ENCODE peak calls at places on chromosomes 3 and 15, in ten cellular contexts. One of them, this sample, is unnamed. For H3K4me1, the result is how much of the 10 kb centered on the place peaks cover.

GRCh38 chr3:52237659-52238172 is 1.2 kb downstream of the TWF2 start:
- DNase-seq in vagina: no peak
- DNase-seq in mucosa of descending colon: peak
- DNase-seq in HCT116: peak
- DNase-seq in MM.1S: no peak
- DNase-seq in upper lobe of left lung: peak
- DNase-seq in A549: peak
- DNase-seq in psoas muscle: peak
- DNase-seq in upper lobe of right lung: peak
- DNase-seq in astrocyte: peak
- DNase-seq in this sample: no peak

GRCh38 chr3:108093616-108094015 is 2.8 kb upstream of the CD47 start:
- DNase-seq in psoas muscle: no peak
- DNase-seq in mucosa of descending colon: no peak
- DNase-seq in astrocyte: no peak
- DNase-seq in vagina: no peak
- DNase-seq in HCT116: no peak
- DNase-seq in upper lobe of left lung: no peak
- DNase-seq in upper lobe of right lung: no peak
- DNase-seq in MM.1S: no peak
- DNase-seq in A549: no peak
- DNase-seq in this sample: no peak

GRCh38 chr3:170511371-170511770 is 74.5 kb downstream of the SLC7A14 start:
- DNase-seq in HCT116: no peak
- DNase-seq in psoas muscle: no peak
- DNase-seq in vagina: no peak
- DNase-seq in upper lobe of left lung: no peak
- DNase-seq in MM.1S: no peak
- DNase-seq in A549: no peak
- DNase-seq in mucosa of descending colon: no peak
- DNase-seq in astrocyte: no peak
- DNase-seq in upper lobe of right lung: no peak
- DNase-seq in this sample: no peak

GRCh38 chr3:126517986-126518778 is 609 bp upstream of the UROC1 start:
- DNase-seq in A549: no peak
- DNase-seq in vagina: no peak
- DNase-seq in upper lobe of left lung: no peak
- DNase-seq in HCT116: no peak
- DNase-seq in mucosa of descending colon: peak
- DNase-seq in astrocyte: no peak
- DNase-seq in MM.1S: no peak
- DNase-seq in psoas muscle: peak
- DNase-seq in upper lobe of right lung: peak
- DNase-seq in this sample: no peak

GRCh38 chr3:122092460-122093165 is 37.5 kb downstream of the CD86 start:
- DNase-seq in astrocyte: peak
- DNase-seq in HCT116: peak
- DNase-seq in upper lobe of right lung: peak
- DNase-seq in upper lobe of left lung: peak
- DNase-seq in MM.1S: peak
- DNase-seq in A549: peak
- DNase-seq in psoas muscle: peak
- DNase-seq in mucosa of descending colon: no peak
- DNase-seq in vagina: no peak
- DNase-seq in this sample: peak

GRCh38 chr15:60590935-60591490 is 112.1 kb upstream of the ICE2 start:
- DNase-seq in psoas muscle: peak
- DNase-seq in upper lobe of left lung: peak
- DNase-seq in A549: peak
- DNase-seq in astrocyte: peak
- DNase-seq in MM.1S: peak
- DNase-seq in upper lobe of right lung: peak
- DNase-seq in vagina: no peak
- DNase-seq in mucosa of descending colon: peak
- DNase-seq in HCT116: no peak
- DNase-seq in this sample: peak

GRCh38 chr3:105691633-105692032 is 177.2 kb downstream of the CBLB start:
- DNase-seq in upper lobe of right lung: no peak
- DNase-seq in upper lobe of left lung: no peak
- DNase-seq in psoas muscle: no peak
- DNase-seq in astrocyte: no peak
- DNase-seq in mucosa of descending colon: no peak
- DNase-seq in MM.1S: no peak
- DNase-seq in vagina: no peak
- DNase-seq in A549: no peak
- DNase-seq in HCT116: no peak
- DNase-seq in this sample: no peak

GRCh38 chr3:49343163-49343562 is 3.3 kb upstream of the USP4 start:
- DNase-seq in upper lobe of left lung: no peak
- DNase-seq in mucosa of descending colon: no peak
- DNase-seq in vagina: no peak
- DNase-seq in astrocyte: no peak
- DNase-seq in HCT116: no peak
- DNase-seq in upper lobe of right lung: no peak
- DNase-seq in MM.1S: no peak
- DNase-seq in A549: no peak
- DNase-seq in psoas muscle: no peak
- DNase-seq in this sample: no peak

GRCh38 chr3:195869413-195870001 is 38.8 kb downstream of the TNK2 start:
- DNase-seq in MM.1S: no peak
- DNase-seq in astrocyte: no peak
- DNase-seq in HCT116: no peak
- DNase-seq in psoas muscle: no peak
- DNase-seq in upper lobe of right lung: no peak
- DNase-seq in mucosa of descending colon: peak
- DNase-seq in A549: no peak
- DNase-seq in vagina: no peak
- DNase-seq in upper lobe of left lung: no peak
- DNase-seq in this sample: no peak
- H3K4me1 ChIP-seq in MM.1S: under half
- H3K4me1 ChIP-seq in astrocyte: under half
- H3K4me1 ChIP-seq in HCT116: under half
- H3K4me1 ChIP-seq in psoas muscle: under half
- H3K4me1 ChIP-seq in upper lobe of right lung: under half
- H3K4me1 ChIP-seq in mucosa of descending colon: under half
- H3K4me1 ChIP-seq in A549: under half
- H3K4me1 ChIP-seq in vagina: under half
- H3K4me1 ChIP-seq in upper lobe of left lung: under half
- H3K4me1 ChIP-seq in this sample: under half

GRCh38 chr3:29279830-29280229 is 1.0 kb upstream of the RBMS3 start:
- DNase-seq in astrocyte: peak
- DNase-seq in psoas muscle: peak
- DNase-seq in MM.1S: no peak
- DNase-seq in upper lobe of right lung: no peak
- DNase-seq in upper lobe of left lung: no peak
- DNase-seq in vagina: no peak
- DNase-seq in A549: no peak
- DNase-seq in mucosa of descending colon: no peak
- DNase-seq in HCT116: no peak
- DNase-seq in this sample: no peak
- H3K4me3 ChIP-seq in astrocyte: peak
- H3K4me3 ChIP-seq in psoas muscle: peak
- H3K4me3 ChIP-seq in MM.1S: no peak
- H3K4me3 ChIP-seq in upper lobe of right lung: peak
- H3K4me3 ChIP-seq in upper lobe of left lung: no peak
- H3K4me3 ChIP-seq in vagina: no peak
- H3K4me3 ChIP-seq in A549: peak
- H3K4me3 ChIP-seq in mucosa of descending colon: no peak
- H3K4me3 ChIP-seq in HCT116: no peak
- H3K4me3 ChIP-seq in this sample: no peak

GRCh38 chr15:99170476-99171065 is 65.7 kb downstream of the SYNM start:
- DNase-seq in upper lobe of left lung: no peak
- DNase-seq in astrocyte: no peak
- DNase-seq in A549: no peak
- DNase-seq in psoas muscle: no peak
- DNase-seq in MM.1S: no peak
- DNase-seq in upper lobe of right lung: no peak
- DNase-seq in HCT116: no peak
- DNase-seq in vagina: no peak
- DNase-seq in mucosa of descending colon: no peak
- DNase-seq in this sample: no peak
- TF ChIP-seq CTCF in upper lobe of left lung: no peak
- TF ChIP-seq CTCF in astrocyte: no peak
- TF ChIP-seq CTCF in A549: no peak
- TF ChIP-seq CTCF in psoas muscle: peak
- TF ChIP-seq CTCF in MM.1S: no peak
- TF ChIP-seq CTCF in upper lobe of right lung: no peak
- TF ChIP-seq CTCF in HCT116: no peak
- TF ChIP-seq CTCF in vagina: no peak
- TF ChIP-seq CTCF in mucosa of descending colon: no peak
- TF ChIP-seq CTCF in this sample: no peak

DNA sequence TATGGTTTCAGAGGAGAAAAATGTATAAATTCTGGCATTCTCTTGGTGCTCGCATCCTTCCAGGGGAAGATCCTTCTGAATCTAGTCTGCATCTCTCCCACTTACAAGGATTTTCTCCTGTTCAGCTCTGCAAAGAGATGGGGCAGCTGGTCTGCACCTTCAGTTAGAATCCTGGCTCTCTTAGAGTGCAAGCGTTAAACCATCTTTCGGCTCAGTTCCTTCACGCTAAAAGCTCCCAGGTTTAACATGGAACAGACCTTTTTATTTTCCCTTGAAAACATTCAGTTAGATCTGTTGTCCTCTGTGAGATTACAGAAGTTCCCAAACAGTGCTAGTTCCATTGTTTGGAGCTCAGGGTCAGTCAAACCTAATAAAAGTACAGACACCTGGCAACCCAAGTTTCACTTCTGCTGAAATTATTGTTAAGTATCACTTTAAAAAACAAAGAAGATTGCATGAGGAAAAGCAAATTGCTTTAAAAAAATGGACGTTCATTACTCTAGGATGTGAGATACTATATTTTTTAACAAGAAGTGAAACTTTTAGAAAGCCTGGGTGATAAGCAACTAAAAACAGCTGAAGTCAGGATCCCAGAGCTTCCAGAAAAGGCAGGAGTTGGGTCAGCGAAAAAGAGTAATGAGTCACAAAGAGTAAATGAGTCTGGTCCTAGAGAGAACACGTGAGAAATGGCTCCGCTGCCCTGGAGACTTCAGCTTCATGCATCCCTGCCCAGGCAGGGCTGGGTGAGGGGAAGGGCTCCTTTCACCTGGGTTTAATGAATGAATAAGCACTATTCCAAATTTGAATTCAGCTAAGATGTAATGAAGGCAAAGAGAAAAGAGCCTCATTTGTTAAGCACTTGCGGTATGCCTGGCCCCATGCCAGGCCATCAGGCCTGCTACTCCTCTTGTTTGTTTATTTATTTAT is 63.3 kb downstream of the ABTB1 start:
- DNase-seq in HCT116: no peak
- DNase-seq in upper lobe of left lung: no peak
- DNase-seq in upper lobe of right lung: no peak
- DNase-seq in psoas muscle: no peak
- DNase-seq in vagina: no peak
- DNase-seq in astrocyte: peak
- DNase-seq in MM.1S: peak
- DNase-seq in A549: peak
- DNase-seq in mucosa of descending colon: no peak
- DNase-seq in this sample: no peak
- H3K4me1 ChIP-seq in HCT116: under half
- H3K4me1 ChIP-seq in upper lobe of left lung: under half
- H3K4me1 ChIP-seq in upper lobe of right lung: under half
- H3K4me1 ChIP-seq in psoas muscle: under half
- H3K4me1 ChIP-seq in vagina: under half
- H3K4me1 ChIP-seq in astrocyte: half or more
- H3K4me1 ChIP-seq in MM.1S: under half
- H3K4me1 ChIP-seq in A549: half or more
- H3K4me1 ChIP-seq in mucosa of descending colon: under half
- H3K4me1 ChIP-seq in this sample: under half

DNA sequence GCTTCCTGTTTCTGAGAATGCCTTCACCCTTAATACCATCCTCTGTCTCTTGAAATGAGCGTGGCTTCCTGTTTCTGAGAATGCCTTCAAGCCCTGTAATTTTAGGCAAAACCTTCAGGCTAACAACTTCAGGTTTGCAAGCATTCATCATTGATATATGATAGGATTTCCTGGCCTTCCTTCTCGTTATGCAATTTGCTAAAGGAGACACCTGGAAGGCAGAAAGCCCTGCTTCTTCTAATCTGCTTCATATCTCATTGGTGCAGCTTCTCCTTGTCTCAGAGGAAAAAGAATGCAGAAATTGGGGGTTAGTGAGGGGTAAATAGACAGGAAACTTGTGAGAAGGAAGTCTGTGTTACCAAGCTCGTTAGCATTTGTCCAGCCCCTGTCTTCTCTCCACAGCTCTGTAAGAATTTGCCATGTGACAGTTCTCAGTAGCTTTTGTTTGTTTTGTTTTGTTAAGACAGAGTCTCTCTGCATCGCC is 7.3 kb downstream of the ARL6IP5 start:
- DNase-seq in mucosa of descending colon: no peak
- DNase-seq in HCT116: no peak
- DNase-seq in upper lobe of left lung: peak
- DNase-seq in MM.1S: peak
- DNase-seq in astrocyte: no peak
- DNase-seq in A549: no peak
- DNase-seq in psoas muscle: no peak
- DNase-seq in upper lobe of right lung: no peak
- DNase-seq in vagina: no peak
- DNase-seq in this sample: no peak
- H3K4me3 ChIP-seq in mucosa of descending colon: no peak
- H3K4me3 ChIP-seq in HCT116: no peak
- H3K4me3 ChIP-seq in upper lobe of left lung: no peak
- H3K4me3 ChIP-seq in MM.1S: peak
- H3K4me3 ChIP-seq in astrocyte: no peak
- H3K4me3 ChIP-seq in A549: no peak
- H3K4me3 ChIP-seq in psoas muscle: peak
- H3K4me3 ChIP-seq in upper lobe of right lung: no peak
- H3K4me3 ChIP-seq in vagina: no peak
- H3K4me3 ChIP-seq in this sample: no peak

DNA sequence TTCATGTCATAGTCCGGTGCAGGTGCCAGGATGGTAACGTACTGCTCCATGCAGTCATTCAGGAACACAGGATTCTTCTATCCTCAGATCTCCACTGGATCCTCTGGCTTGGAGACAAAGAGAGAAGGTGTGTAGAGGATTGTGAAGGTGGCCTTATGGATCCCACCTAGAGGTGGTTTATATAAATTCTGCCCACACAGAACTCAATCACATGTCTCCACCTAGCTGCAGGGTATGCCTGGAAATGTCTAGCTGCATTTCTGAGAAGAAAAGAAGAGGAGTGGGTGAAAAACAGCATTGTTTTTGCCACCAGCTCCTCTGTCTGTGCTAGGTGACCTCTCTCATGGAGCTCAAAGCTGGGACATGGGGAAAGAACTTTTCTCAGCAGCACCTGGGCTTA is 478.7 kb downstream of the PDCD6IP start:
- DNase-seq in psoas muscle: no peak
- DNase-seq in upper lobe of left lung: no peak
- DNase-seq in A549: no peak
- DNase-seq in upper lobe of right lung: no peak
- DNase-seq in HCT116: no peak
- DNase-seq in mucosa of descending colon: no peak
- DNase-seq in vagina: no peak
- DNase-seq in astrocyte: no peak
- DNase-seq in MM.1S: no peak
- DNase-seq in this sample: no peak
- TF ChIP-seq CTCF in psoas muscle: no peak
- TF ChIP-seq CTCF in upper lobe of left lung: no peak
- TF ChIP-seq CTCF in A549: no peak
- TF ChIP-seq CTCF in upper lobe of right lung: no peak
- TF ChIP-seq CTCF in HCT116: no peak
- TF ChIP-seq CTCF in mucosa of descending colon: no peak
- TF ChIP-seq CTCF in vagina: no peak
- TF ChIP-seq CTCF in astrocyte: no peak
- TF ChIP-seq CTCF in MM.1S: no peak
- TF ChIP-seq CTCF in this sample: no peak